ENCODE peak calls at places on chromosomes 12 and 14, in five cellular contexts. O, Y, N, J and G are unnamed samples.

GRCh38 chr12:132583736-132584135 is 26.6 kb downstream of the LRCOL1 start:
- DNase-seq in O (no peak), Y (no peak), N (no peak), J (no peak), G (no peak)

GRCh38 chr12:105590571-105590970 is 260.1 kb downstream of the C12orf75 start:
- DNase-seq in O (no peak), Y (no peak), N (no peak), J (no peak), G (no peak)

GRCh38 chr12:108337235-108338223 is 1.6 kb downstream of the CMKLR1 start:
- DNase-seq in O (peak), Y (peak), N (peak), J (peak), G (peak)

GRCh38 chr14:24789277-24789832 is 155.4 kb upstream of the GZMB start:
- DNase-seq in O (no peak), Y (no peak), N (no peak), J (no peak), G (no peak)

GRCh38 chr12:19288603-19289244 is 150.6 kb upstream of the AEBP2 start:
- DNase-seq in O (peak), Y (peak), N (peak), J (peak), G (peak)

GRCh38 chr12:77488041-77488620 is 342.6 kb upstream of the NAV3 start:
- DNase-seq in O (no peak), Y (no peak), N (no peak), J (peak), G (no peak)

GRCh38 chr12:56487448-56488040 is 417 bp downstream of the GLS2 start:
- DNase-seq in O (no peak), Y (no peak), N (peak), J (no peak), G (no peak)

GRCh38 chr14:89384023-89384422 is 33.0 kb downstream of the FOXN3 start:
- DNase-seq in O (no peak), Y (no peak), N (no peak), J (no peak), G (no peak)

GRCh38 chr14:26773906-26774593 is 176.2 kb upstream of the NOVA1 start:
- DNase-seq in O (no peak), Y (no peak), N (no peak), J (no peak), G (no peak)

GRCh38 chr12:94994312-94994711 is 9.2 kb downstream of the NDUFA12 start:
- DNase-seq in O (peak), Y (peak), N (no peak), J (peak), G (no peak)

GRCh38 chr12:108839011-108839889 is 18.1 kb downstream of the SSH1 start:
- DNase-seq in O (no peak), Y (no peak), N (no peak), J (peak), G (no peak)

GRCh38 chr12:88325076-88325827 is 183.1 kb downstream of the TMTC3 start:
- DNase-seq in O (no peak), Y (peak), N (no peak), J (peak), G (no peak)

GRCh38 chr14:29528889-29529288 is 398.8 kb downstream of the PRKD1 start:
- DNase-seq in O (no peak), Y (no peak), N (no peak), J (no peak), G (no peak)
- TF ChIP-seq CEBPB in O (no peak), Y (no peak), N (no peak), J (no peak), G (no peak)

DNA sequence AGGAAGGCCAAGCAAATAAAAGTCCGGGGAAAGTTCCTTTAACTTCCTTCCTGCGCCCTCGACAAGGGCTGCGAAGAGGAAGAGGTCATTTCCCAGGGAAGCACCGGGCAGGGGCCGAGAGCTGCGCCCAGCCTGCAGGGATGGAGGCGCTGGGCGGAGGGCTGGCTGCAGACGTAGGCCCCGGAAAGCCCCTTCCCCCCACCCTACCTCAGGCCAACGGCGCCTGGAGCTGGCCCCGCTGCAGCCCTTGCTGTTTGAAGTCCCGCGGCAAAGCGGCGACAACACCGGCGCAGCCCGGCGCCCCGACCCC is 65.0 kb upstream of the PTGR2 start:
- DNase-seq in O (no peak), Y (no peak), N (no peak), J (peak), G (peak)
- TF ChIP-seq CEBPB in O (no peak), Y (no peak), N (no peak), J (no peak), G (no peak)

GRCh38 chr14:32940066-32940651 is 1.5 kb downstream of the NPAS3 start:
- DNase-seq in O (no peak), Y (no peak), N (no peak), J (no peak), G (no peak)
- TF ChIP-seq CEBPB in O (no peak), Y (no peak), N (no peak), J (no peak), G (no peak)

GRCh38 chr14:76647699-76648298 is 113.5 kb upstream of the VASH1 start:
- DNase-seq in O (peak), Y (peak), N (peak), J (peak), G (peak)

GRCh38 chr14:76639606-76640272 is 121.5 kb upstream of the VASH1 start:
- DNase-seq in O (no peak), Y (no peak), N (no peak), J (no peak), G (no peak)

GRCh38 chr14:76641541-76641940 is 119.7 kb upstream of the VASH1 start:
- DNase-seq in O (no peak), Y (no peak), N (no peak), J (no peak), G (no peak)

GRCh38 chr14:76640923-76641395 is 120.3 kb upstream of the VASH1 start:
- DNase-seq in O (no peak), Y (no peak), N (no peak), J (no peak), G (no peak)

GRCh38 chr14:76644875-76645518 is 116.3 kb upstream of the VASH1 start:
- DNase-seq in O (peak), Y (peak), N (peak), J (peak), G (peak)
- TF ChIP-seq CEBPB in O (no peak), Y (no peak), N (no peak), J (no peak), G (no peak)

GRCh38 chr12:128853321-128854197 is at the start of gene GLT1D1:
- DNase-seq in O (no peak), Y (no peak), N (no peak), J (no peak), G (no peak)
- TF ChIP-seq CEBPB in O (no peak), Y (no peak), N (no peak), J (no peak), G (no peak)

GRCh38 chr14:53663709-53664108 is 292.9 kb downstream of the BMP4 start:
- DNase-seq in O (peak), Y (peak), N (peak), J (peak), G (no peak)
- TF ChIP-seq CEBPB in O (no peak), Y (no peak), N (no peak), J (no peak), G (no peak)

GRCh38 chr12:18275974-18276373 is 14.7 kb downstream of the PIK3C2G start:
- DNase-seq in O (peak), Y (peak), N (no peak), J (peak), G (no peak)
- TF ChIP-seq CEBPB in O (no peak), Y (no peak), N (no peak), J (no peak), G (no peak)